ENCODE peak calls at places on chromosome 14, in seven cellular contexts. One of them, this sample, is unnamed.

GRCh38 chr14:30585204-30585603 is 26.2 kb downstream of the G2E3 start:
- DNase-seq in GM12892: no peak
- DNase-seq in stimulated activated CD8-positive, alpha-beta memory T cell treated with anti-CD3 and anti-CD28 coated beads, Interleukin-7, amount 100 ng/mL, for 4 hours: no peak
- DNase-seq in endothelial cell: no peak
- DNase-seq in HS-5: no peak
- DNase-seq in H4: no peak
- DNase-seq in AG04450: no peak
- DNase-seq in this sample: no peak

GRCh38 chr14:101554991-101555668 is 6.2 kb upstream of the DIO3 start:
- DNase-seq in stimulated activated CD8-positive, alpha-beta memory T cell treated with anti-CD3 and anti-CD28 coated beads, Interleukin-7, amount 100 ng/mL, for 4 hours: no peak
- DNase-seq in GM12892: no peak
- DNase-seq in HS-5: no peak
- DNase-seq in H4: no peak
- DNase-seq in endothelial cell: no peak
- DNase-seq in AG04450: no peak
- DNase-seq in this sample: no peak

GRCh38 chr14:100641274-100641860 is 54.1 kb upstream of the BEGAIN start:
- DNase-seq in endothelial cell: no peak
- DNase-seq in AG04450: no peak
- DNase-seq in GM12892: no peak
- DNase-seq in HS-5: no peak
- DNase-seq in stimulated activated CD8-positive, alpha-beta memory T cell treated with anti-CD3 and anti-CD28 coated beads, Interleukin-7, amount 100 ng/mL, for 4 hours: no peak
- DNase-seq in H4: peak; percentile 25
- DNase-seq in this sample: no peak

GRCh38 chr14:76782885-76783566 is 21.8 kb downstream of the VASH1 start:
- DNase-seq in stimulated activated CD8-positive, alpha-beta memory T cell treated with anti-CD3 and anti-CD28 coated beads, Interleukin-7, amount 100 ng/mL, for 4 hours: no peak
- DNase-seq in AG04450: no peak
- DNase-seq in GM12892: no peak
- DNase-seq in HS-5: no peak
- DNase-seq in endothelial cell: no peak
- DNase-seq in H4: no peak
- DNase-seq in this sample: no peak

GRCh38 chr14:70188608-70189540 is at the start of gene SLC8A3:
- DNase-seq in endothelial cell: peak; percentile 55
- DNase-seq in GM12892: peak; percentile 56
- DNase-seq in HS-5: no peak
- DNase-seq in AG04450: no peak
- DNase-seq in stimulated activated CD8-positive, alpha-beta memory T cell treated with anti-CD3 and anti-CD28 coated beads, Interleukin-7, amount 100 ng/mL, for 4 hours: no peak
- DNase-seq in H4: no peak
- DNase-seq in this sample: peak; percentile 79

GRCh38 chr14:61609143-61609851 is 86.0 kb upstream of the HIF1A start:
- DNase-seq in HS-5: no peak
- DNase-seq in GM12892: no peak
- DNase-seq in AG04450: no peak
- DNase-seq in stimulated activated CD8-positive, alpha-beta memory T cell treated with anti-CD3 and anti-CD28 coated beads, Interleukin-7, amount 100 ng/mL, for 4 hours: no peak
- DNase-seq in endothelial cell: peak; percentile 26
- DNase-seq in H4: no peak
- DNase-seq in this sample: no peak

GRCh38 chr14:61355892-61356325 is 34.5 kb downstream of the PRKCH start:
- DNase-seq in H4: peak; percentile 57
- DNase-seq in AG04450: no peak
- DNase-seq in HS-5: peak; percentile 68
- DNase-seq in GM12892: no peak
- DNase-seq in stimulated activated CD8-positive, alpha-beta memory T cell treated with anti-CD3 and anti-CD28 coated beads, Interleukin-7, amount 100 ng/mL, for 4 hours: no peak
- DNase-seq in endothelial cell: peak; percentile 60
- DNase-seq in this sample: no peak

GRCh38 chr14:100147181-100147631 is 12.2 kb downstream of the DEGS2 start:
- DNase-seq in AG04450: no peak
- DNase-seq in HS-5: no peak
- DNase-seq in stimulated activated CD8-positive, alpha-beta memory T cell treated with anti-CD3 and anti-CD28 coated beads, Interleukin-7, amount 100 ng/mL, for 4 hours: peak; percentile 61
- DNase-seq in H4: no peak
- DNase-seq in endothelial cell: no peak
- DNase-seq in GM12892: peak; percentile 56
- DNase-seq in this sample: no peak

GRCh38 chr14:51210594-51210993 is 29.5 kb upstream of the TMX1 start:
- DNase-seq in GM12892: no peak
- DNase-seq in HS-5: no peak
- DNase-seq in AG04450: no peak
- DNase-seq in endothelial cell: no peak
- DNase-seq in H4: no peak
- DNase-seq in stimulated activated CD8-positive, alpha-beta memory T cell treated with anti-CD3 and anti-CD28 coated beads, Interleukin-7, amount 100 ng/mL, for 4 hours: no peak
- DNase-seq in this sample: no peak

GRCh38 chr14:85634205-85634604 is 104.3 kb downstream of the FLRT2 start:
- DNase-seq in GM12892: no peak
- DNase-seq in HS-5: no peak
- DNase-seq in endothelial cell: no peak
- DNase-seq in AG04450: no peak
- DNase-seq in H4: peak; percentile 8
- DNase-seq in stimulated activated CD8-positive, alpha-beta memory T cell treated with anti-CD3 and anti-CD28 coated beads, Interleukin-7, amount 100 ng/mL, for 4 hours: no peak
- DNase-seq in this sample: no peak

GRCh38 chr14:104395276-104395675 is 184.3 kb upstream of the C14orf180 start:
- DNase-seq in AG04450: no peak
- DNase-seq in stimulated activated CD8-positive, alpha-beta memory T cell treated with anti-CD3 and anti-CD28 coated beads, Interleukin-7, amount 100 ng/mL, for 4 hours: no peak
- DNase-seq in GM12892: no peak
- DNase-seq in H4: no peak
- DNase-seq in HS-5: no peak
- DNase-seq in endothelial cell: no peak
- DNase-seq in this sample: peak; percentile 25

GRCh38 chr14:31261523-31261858 is 53.9 kb upstream of the HECTD1 start:
- DNase-seq in H4: no peak
- DNase-seq in endothelial cell: no peak
- DNase-seq in GM12892: no peak
- DNase-seq in AG04450: no peak
- DNase-seq in HS-5: no peak
- DNase-seq in stimulated activated CD8-positive, alpha-beta memory T cell treated with anti-CD3 and anti-CD28 coated beads, Interleukin-7, amount 100 ng/mL, for 4 hours: no peak
- DNase-seq in this sample: no peak

GRCh38 chr14:102071283-102071998 is 15.4 kb downstream of the HSP90AA1 start:
- DNase-seq in HS-5: no peak
- DNase-seq in endothelial cell: no peak
- DNase-seq in GM12892: no peak
- DNase-seq in AG04450: peak; percentile 20
- DNase-seq in stimulated activated CD8-positive, alpha-beta memory T cell treated with anti-CD3 and anti-CD28 coated beads, Interleukin-7, amount 100 ng/mL, for 4 hours: no peak
- DNase-seq in H4: peak; percentile 36
- DNase-seq in this sample: no peak

GRCh38 chr14:94423465-94424056 is 29.0 kb downstream of the SERPINA11 start:
- DNase-seq in AG04450: no peak
- DNase-seq in stimulated activated CD8-positive, alpha-beta memory T cell treated with anti-CD3 and anti-CD28 coated beads, Interleukin-7, amount 100 ng/mL, for 4 hours: no peak
- DNase-seq in HS-5: peak; percentile 22
- DNase-seq in endothelial cell: peak; percentile 79
- DNase-seq in GM12892: no peak
- DNase-seq in H4: peak; percentile 60
- DNase-seq in this sample: peak; percentile 85

GRCh38 chr14:92719890-92720323 is 28.5 kb downstream of the LGMN start:
- DNase-seq in AG04450: no peak
- DNase-seq in endothelial cell: no peak
- DNase-seq in GM12892: no peak
- DNase-seq in HS-5: no peak
- DNase-seq in H4: no peak
- DNase-seq in stimulated activated CD8-positive, alpha-beta memory T cell treated with anti-CD3 and anti-CD28 coated beads, Interleukin-7, amount 100 ng/mL, for 4 hours: no peak
- DNase-seq in this sample: no peak

GRCh38 chr14:49995162-49995561 is 102.3 kb downstream of the ARF6 start:
- DNase-seq in endothelial cell: no peak
- DNase-seq in GM12892: no peak
- DNase-seq in stimulated activated CD8-positive, alpha-beta memory T cell treated with anti-CD3 and anti-CD28 coated beads, Interleukin-7, amount 100 ng/mL, for 4 hours: no peak
- DNase-seq in H4: no peak
- DNase-seq in HS-5: no peak
- DNase-seq in AG04450: no peak
- DNase-seq in this sample: no peak

GRCh38 chr14:37246427-37246829 is 48.7 kb downstream of the MIPOL1 start:
- DNase-seq in endothelial cell: no peak
- DNase-seq in H4: peak; percentile 45
- DNase-seq in HS-5: no peak
- DNase-seq in stimulated activated CD8-positive, alpha-beta memory T cell treated with anti-CD3 and anti-CD28 coated beads, Interleukin-7, amount 100 ng/mL, for 4 hours: no peak
- DNase-seq in GM12892: no peak
- DNase-seq in AG04450: peak; percentile 27
- DNase-seq in this sample: no peak

GRCh38 chr14:23147676-23148075 is 28.6 kb upstream of the CEBPE start:
- DNase-seq in stimulated activated CD8-positive, alpha-beta memory T cell treated with anti-CD3 and anti-CD28 coated beads, Interleukin-7, amount 100 ng/mL, for 4 hours: no peak
- DNase-seq in H4: peak; percentile 41
- DNase-seq in endothelial cell: no peak
- DNase-seq in AG04450: peak; percentile 27
- DNase-seq in HS-5: no peak
- DNase-seq in GM12892: no peak
- DNase-seq in this sample: no peak

GRCh38 chr14:105411985-105412767 is 7.5 kb upstream of the MTA1 start:
- DNase-seq in HS-5: no peak
- DNase-seq in stimulated activated CD8-positive, alpha-beta memory T cell treated with anti-CD3 and anti-CD28 coated beads, Interleukin-7, amount 100 ng/mL, for 4 hours: no peak
- DNase-seq in endothelial cell: no peak
- DNase-seq in AG04450: no peak
- DNase-seq in GM12892: peak; percentile 29
- DNase-seq in H4: no peak
- DNase-seq in this sample: no peak

GRCh38 chr14:70027785-70028428 is 148.7 kb downstream of the SMOC1 start:
- DNase-seq in GM12892: peak; percentile 78
- DNase-seq in HS-5: peak; percentile 2
- DNase-seq in endothelial cell: peak; percentile 93
- DNase-seq in AG04450: no peak
- DNase-seq in H4: peak; percentile 44
- DNase-seq in stimulated activated CD8-positive, alpha-beta memory T cell treated with anti-CD3 and anti-CD28 coated beads, Interleukin-7, amount 100 ng/mL, for 4 hours: no peak
- DNase-seq in this sample: peak; percentile 92

GRCh38 chr14:79265366-79265765 is 945.9 kb downstream of the DIO2 start:
- DNase-seq in stimulated activated CD8-positive, alpha-beta memory T cell treated with anti-CD3 and anti-CD28 coated beads, Interleukin-7, amount 100 ng/mL, for 4 hours: no peak
- DNase-seq in endothelial cell: no peak
- DNase-seq in AG04450: no peak
- DNase-seq in GM12892: no peak
- DNase-seq in H4: no peak
- DNase-seq in HS-5: peak; percentile 16
- DNase-seq in this sample: no peak

GRCh38 chr14:65012353-65012752 is 25.7 kb downstream of the FNTB start:
- DNase-seq in H4: no peak
- DNase-seq in stimulated activated CD8-positive, alpha-beta memory T cell treated with anti-CD3 and anti-CD28 coated beads, Interleukin-7, amount 100 ng/mL, for 4 hours: no peak
- DNase-seq in endothelial cell: no peak
- DNase-seq in GM12892: no peak
- DNase-seq in HS-5: no peak
- DNase-seq in AG04450: no peak
- DNase-seq in this sample: no peak

GRCh38 chr14:38330262-38330661 is 74.4 kb upstream of the CLEC14A start:
- DNase-seq in AG04450: no peak
- DNase-seq in HS-5: no peak
- DNase-seq in stimulated activated CD8-positive, alpha-beta memory T cell treated with anti-CD3 and anti-CD28 coated beads, Interleukin-7, amount 100 ng/mL, for 4 hours: no peak
- DNase-seq in endothelial cell: no peak
- DNase-seq in GM12892: no peak
- DNase-seq in H4: no peak
- DNase-seq in this sample: no peak

GRCh38 chr14:49959822-49960408 is 67.0 kb downstream of the ARF6 start:
- DNase-seq in H4: no peak
- DNase-seq in HS-5: no peak
- DNase-seq in GM12892: peak; percentile 38
- DNase-seq in endothelial cell: no peak
- DNase-seq in stimulated activated CD8-positive, alpha-beta memory T cell treated with anti-CD3 and anti-CD28 coated beads, Interleukin-7, amount 100 ng/mL, for 4 hours: no peak
- DNase-seq in AG04450: no peak
- DNase-seq in this sample: no peak

GRCh38 chr14:93075891-93076290 is 39.8 kb downstream of the ITPK1 start:
- DNase-seq in AG04450: no peak
- DNase-seq in H4: no peak
- DNase-seq in endothelial cell: no peak
- DNase-seq in HS-5: no peak
- DNase-seq in stimulated activated CD8-positive, alpha-beta memory T cell treated with anti-CD3 and anti-CD28 coated beads, Interleukin-7, amount 100 ng/mL, for 4 hours: no peak
- DNase-seq in GM12892: no peak
- DNase-seq in this sample: no peak

GRCh38 chr14:72822946-72823611 is 70.8 kb downstream of the DPF3 start:
- DNase-seq in GM12892: no peak
- DNase-seq in stimulated activated CD8-positive, alpha-beta memory T cell treated with anti-CD3 and anti-CD28 coated beads, Interleukin-7, amount 100 ng/mL, for 4 hours: no peak
- DNase-seq in H4: no peak
- DNase-seq in endothelial cell: no peak
- DNase-seq in HS-5: no peak
- DNase-seq in AG04450: no peak
- DNase-seq in this sample: no peak

GRCh38 chr14:102249041-102249440 is 55.9 kb downstream of the MOK start:
- DNase-seq in endothelial cell: no peak
- DNase-seq in H4: peak; percentile 69
- DNase-seq in stimulated activated CD8-positive, alpha-beta memory T cell treated with anti-CD3 and anti-CD28 coated beads, Interleukin-7, amount 100 ng/mL, for 4 hours: no peak
- DNase-seq in AG04450: no peak
- DNase-seq in HS-5: no peak
- DNase-seq in GM12892: no peak
- DNase-seq in this sample: no peak

GRCh38 chr14:34985740-34986139 is 2.9 kb downstream of the SRP54 start:
- DNase-seq in HS-5: no peak
- DNase-seq in AG04450: no peak
- DNase-seq in H4: no peak
- DNase-seq in endothelial cell: no peak
- DNase-seq in GM12892: no peak
- DNase-seq in stimulated activated CD8-positive, alpha-beta memory T cell treated with anti-CD3 and anti-CD28 coated beads, Interleukin-7, amount 100 ng/mL, for 4 hours: no peak
- DNase-seq in this sample: no peak

GRCh38 chr14:40394634-40395340 is 962.6 kb upstream of the FBXO33 start:
- DNase-seq in GM12892: no peak
- DNase-seq in H4: peak; percentile 28
- DNase-seq in HS-5: no peak
- DNase-seq in endothelial cell: no peak
- DNase-seq in stimulated activated CD8-positive, alpha-beta memory T cell treated with anti-CD3 and anti-CD28 coated beads, Interleukin-7, amount 100 ng/mL, for 4 hours: no peak
- DNase-seq in AG04450: no peak
- DNase-seq in this sample: no peak

GRCh38 chr14:102574840-102575478 is 17.5 kb upstream of the RCOR1 start:
- DNase-seq in H4: no peak
- DNase-seq in AG04450: no peak
- DNase-seq in GM12892: no peak
- DNase-seq in stimulated activated CD8-positive, alpha-beta memory T cell treated with anti-CD3 and anti-CD28 coated beads, Interleukin-7, amount 100 ng/mL, for 4 hours: no peak
- DNase-seq in HS-5: no peak
- DNase-seq in endothelial cell: no peak
- DNase-seq in this sample: no peak

GRCh38 chr14:103746706-103747105 is 31.1 kb downstream of the ZFYVE21 start:
- DNase-seq in GM12892: no peak
- DNase-seq in HS-5: no peak
- DNase-seq in endothelial cell: no peak
- DNase-seq in AG04450: no peak
- DNase-seq in H4: no peak
- DNase-seq in stimulated activated CD8-positive, alpha-beta memory T cell treated with anti-CD3 and anti-CD28 coated beads, Interleukin-7, amount 100 ng/mL, for 4 hours: no peak
- DNase-seq in this sample: peak; percentile 29

This sample was measured in ecto neural progenitor cell.